ENCODE peak calls at places on chromosomes 5 and 9, in seven cellular contexts. One of them, this sample, is unnamed.

GRCh38 chr5:107868994-107869393 is 198.3 kb upstream of the EFNA5 start:
- DNase-seq in K562: no peak
- DNase-seq in SK-N-SH: no peak
- DNase-seq in HepG2: no peak
- DNase-seq in GM12892: no peak
- DNase-seq in GM12878: no peak
- DNase-seq in H1: no peak
- DNase-seq in this sample: no peak

GRCh38 chr9:114958021-114958846 is 27.8 kb upstream of the TNFSF8 start:
- DNase-seq in GM12892: no peak
- DNase-seq in SK-N-SH: no peak
- DNase-seq in GM12878: no peak
- DNase-seq in H1: no peak
- DNase-seq in HepG2: no peak
- DNase-seq in K562: no peak
- DNase-seq in this sample: no peak

GRCh38 chr9:71233646-71234045 is 112.2 kb upstream of the TRPM3 start:
- DNase-seq in GM12892: no peak
- DNase-seq in GM12878: no peak
- DNase-seq in H1: no peak
- DNase-seq in K562: no peak
- DNase-seq in HepG2: no peak
- DNase-seq in SK-N-SH: no peak
- DNase-seq in this sample: no peak

GRCh38 chr5:39502704-39503103 is 77.9 kb upstream of the DAB2 start:
- DNase-seq in H1: no peak
- DNase-seq in HepG2: no peak
- DNase-seq in GM12878: no peak
- DNase-seq in K562: no peak
- DNase-seq in SK-N-SH: no peak
- DNase-seq in GM12892: no peak
- DNase-seq in this sample: no peak

GRCh38 chr9:117002686-117003085 is 315.6 kb downstream of the TRIM32 start:
- DNase-seq in HepG2: no peak
- DNase-seq in H1: no peak
- DNase-seq in GM12878: no peak
- DNase-seq in GM12892: no peak
- DNase-seq in K562: no peak
- DNase-seq in SK-N-SH: no peak
- DNase-seq in this sample: no peak

GRCh38 chr5:170896779-170897178 is 35.0 kb downstream of the RANBP17 start:
- DNase-seq in GM12878: no peak
- DNase-seq in GM12892: no peak
- DNase-seq in HepG2: no peak
- DNase-seq in K562: no peak
- DNase-seq in H1: peak; percentile 88
- DNase-seq in SK-N-SH: peak; percentile 5
- DNase-seq in this sample: no peak

GRCh38 chr5:159448-160172 is 31.7 kb upstream of the LRRC14B start:
- DNase-seq in HepG2: no peak
- DNase-seq in GM12892: no peak
- DNase-seq in K562: no peak
- DNase-seq in H1: no peak
- DNase-seq in SK-N-SH: no peak
- DNase-seq in GM12878: no peak
- DNase-seq in this sample: no peak

GRCh38 chr9:125506045-125506444 is 201.0 kb downstream of the MAPKAP1 start:
- DNase-seq in H1: no peak
- DNase-seq in GM12878: no peak
- DNase-seq in HepG2: no peak
- DNase-seq in SK-N-SH: no peak
- DNase-seq in GM12892: no peak
- DNase-seq in K562: no peak
- DNase-seq in this sample: no peak

GRCh38 chr9:92245005-92245797 is 48.3 kb downstream of the IARS1 start:
- DNase-seq in GM12878: no peak
- DNase-seq in K562: no peak
- DNase-seq in SK-N-SH: no peak
- DNase-seq in HepG2: no peak
- DNase-seq in GM12892: no peak
- DNase-seq in H1: no peak
- DNase-seq in this sample: no peak

GRCh38 chr5:168579987-168580508 is 880 bp upstream of the PANK3 start:
- DNase-seq in GM12892: no peak
- DNase-seq in HepG2: no peak
- DNase-seq in SK-N-SH: no peak
- DNase-seq in GM12878: no peak
- DNase-seq in K562: no peak
- DNase-seq in H1: no peak
- DNase-seq in this sample: no peak

GRCh38 chr9:97324954-97325353 is 17.5 kb downstream of the CCDC180 start:
- DNase-seq in H1: no peak
- DNase-seq in GM12878: no peak
- DNase-seq in SK-N-SH: no peak
- DNase-seq in K562: no peak
- DNase-seq in HepG2: no peak
- DNase-seq in GM12892: no peak
- DNase-seq in this sample: no peak

GRCh38 chr9:96020300-96020821 is 144.9 kb downstream of the ERCC6L2 start:
- DNase-seq in K562: no peak
- DNase-seq in GM12892: no peak
- DNase-seq in HepG2: no peak
- DNase-seq in H1: peak; percentile 54
- DNase-seq in GM12878: no peak
- DNase-seq in SK-N-SH: no peak
- DNase-seq in this sample: no peak

GRCh38 chr5:78405820-78406750 is 45.7 kb downstream of the SCAMP1 start:
- DNase-seq in GM12878: peak; percentile 19
- DNase-seq in SK-N-SH: no peak
- DNase-seq in K562: no peak
- DNase-seq in GM12892: no peak
- DNase-seq in HepG2: no peak
- DNase-seq in H1: no peak
- DNase-seq in this sample: no peak

GRCh38 chr9:117957267-117957666 is 253.1 kb downstream of the TLR4 start:
- DNase-seq in HepG2: no peak
- DNase-seq in GM12878: no peak
- DNase-seq in K562: no peak
- DNase-seq in GM12892: no peak
- DNase-seq in H1: no peak
- DNase-seq in SK-N-SH: no peak
- DNase-seq in this sample: no peak

GRCh38 chr9:16521868-16522381 is 348.5 kb downstream of the BNC2 start:
- DNase-seq in GM12878: no peak
- DNase-seq in K562: no peak
- DNase-seq in HepG2: no peak
- DNase-seq in SK-N-SH: peak; percentile 19
- DNase-seq in GM12892: no peak
- DNase-seq in H1: no peak
- DNase-seq in this sample: no peak

GRCh38 chr5:119174578-119175163 is 103.8 kb downstream of the DMXL1 start:
- DNase-seq in H1: no peak
- DNase-seq in K562: no peak
- DNase-seq in SK-N-SH: no peak
- DNase-seq in GM12892: no peak
- DNase-seq in GM12878: no peak
- DNase-seq in HepG2: no peak
- DNase-seq in this sample: no peak

GRCh38 chr5:119178435-119178834 is 107.5 kb downstream of the DMXL1 start:
- DNase-seq in K562: no peak
- DNase-seq in GM12892: no peak
- DNase-seq in H1: no peak
- DNase-seq in HepG2: no peak
- DNase-seq in SK-N-SH: no peak
- DNase-seq in GM12878: no peak
- DNase-seq in this sample: no peak

GRCh38 chr5:119177226-119177625 is 106.3 kb downstream of the DMXL1 start:
- DNase-seq in SK-N-SH: no peak
- DNase-seq in HepG2: no peak
- DNase-seq in GM12892: no peak
- DNase-seq in K562: no peak
- DNase-seq in H1: no peak
- DNase-seq in GM12878: no peak
- DNase-seq in this sample: no peak

GRCh38 chr5:119176785-119177184 is 105.9 kb downstream of the DMXL1 start:
- DNase-seq in K562: no peak
- DNase-seq in HepG2: no peak
- DNase-seq in GM12878: no peak
- DNase-seq in GM12892: no peak
- DNase-seq in H1: no peak
- DNase-seq in SK-N-SH: no peak
- DNase-seq in this sample: no peak

GRCh38 chr5:119179857-119180641 is 109.2 kb downstream of the DMXL1 start:
- DNase-seq in HepG2: no peak
- DNase-seq in GM12878: no peak
- DNase-seq in K562: peak; percentile 29
- DNase-seq in SK-N-SH: no peak
- DNase-seq in GM12892: no peak
- DNase-seq in H1: no peak
- DNase-seq in this sample: no peak
- TF ChIP-seq POLR2AphosphoS5 in HepG2: no peak
- TF ChIP-seq POLR2AphosphoS5 in GM12878: no peak
- TF ChIP-seq POLR2AphosphoS5 in K562: no peak
- TF ChIP-seq POLR2AphosphoS5 in SK-N-SH: no peak
- TF ChIP-seq POLR2AphosphoS5 in GM12892: no peak
- TF ChIP-seq POLR2AphosphoS5 in H1: no peak
- TF ChIP-seq POLR2AphosphoS5 in this sample: no peak

DNA sequence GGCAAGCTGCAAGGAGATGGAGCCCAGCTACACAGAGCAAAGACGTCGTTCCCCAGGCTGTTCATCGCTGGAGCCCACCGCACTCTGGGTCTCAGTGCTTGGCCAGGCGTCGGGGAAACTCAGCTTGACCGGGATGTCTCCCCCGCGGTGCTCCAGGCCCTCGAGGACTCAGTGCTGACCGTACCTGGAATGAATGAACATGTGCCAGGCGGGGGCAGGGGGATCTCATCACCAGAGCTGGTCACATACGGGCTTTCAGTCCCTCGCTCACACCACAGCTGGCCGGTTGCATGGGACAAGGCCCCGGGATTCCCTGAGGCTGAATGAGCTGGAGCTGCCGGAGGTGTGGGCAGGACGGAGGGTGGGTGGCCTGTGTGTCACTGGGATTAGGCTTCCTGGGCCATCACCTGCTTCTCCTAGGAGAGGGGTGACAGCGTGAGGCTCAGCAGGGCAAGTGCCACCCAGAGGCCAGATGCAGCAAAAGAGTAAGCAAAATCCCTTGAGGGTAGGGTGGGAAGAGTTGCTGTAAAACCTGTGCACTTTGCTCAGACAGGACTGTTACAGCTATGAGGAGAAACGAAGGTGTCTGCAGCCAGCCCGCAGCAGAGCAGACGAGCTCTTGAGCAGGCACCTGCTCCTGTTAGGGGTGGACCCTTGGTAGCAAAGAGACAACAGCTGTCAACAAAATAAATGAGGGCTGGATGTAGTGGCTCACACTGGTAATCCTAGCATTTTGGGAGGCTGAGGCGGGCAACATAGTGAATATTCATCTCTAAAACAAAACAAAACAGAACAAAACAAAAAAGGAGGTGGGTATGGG is 70.7 kb upstream of the RAPGEF1 start:
- DNase-seq in H1: no peak
- DNase-seq in GM12878: no peak
- DNase-seq in K562: no peak
- DNase-seq in HepG2: no peak
- DNase-seq in SK-N-SH: no peak
- DNase-seq in GM12892: no peak
- DNase-seq in this sample: no peak
- TF ChIP-seq TAF1 in H1: no peak
- TF ChIP-seq TAF1 in GM12878: no peak
- TF ChIP-seq TAF1 in K562: no peak
- TF ChIP-seq TAF1 in HepG2: no peak
- TF ChIP-seq TAF1 in SK-N-SH: no peak
- TF ChIP-seq TAF1 in GM12892: no peak
- TF ChIP-seq TAF1 in this sample: no peak

GRCh38 chr9:120382453-120382852 is 197.5 kb downstream of the CDK5RAP2 start:
- DNase-seq in HepG2: no peak
- DNase-seq in GM12878: no peak
- DNase-seq in K562: no peak
- DNase-seq in GM12892: no peak
- DNase-seq in SK-N-SH: no peak
- DNase-seq in H1: no peak
- DNase-seq in this sample: no peak

GRCh38 chr9:120381839-120382238 is 198.1 kb downstream of the CDK5RAP2 start:
- DNase-seq in HepG2: no peak
- DNase-seq in H1: no peak
- DNase-seq in GM12878: no peak
- DNase-seq in GM12892: no peak
- DNase-seq in SK-N-SH: no peak
- DNase-seq in K562: no peak
- DNase-seq in this sample: no peak

GRCh38 chr9:120384925-120385272 is 195.1 kb downstream of the CDK5RAP2 start:
- DNase-seq in SK-N-SH: no peak
- DNase-seq in GM12878: no peak
- DNase-seq in K562: no peak
- DNase-seq in GM12892: no peak
- DNase-seq in HepG2: no peak
- DNase-seq in H1: no peak
- DNase-seq in this sample: no peak

GRCh38 chr9:120383999-120384924 is 195.7 kb downstream of the CDK5RAP2 start:
- DNase-seq in GM12892: no peak
- DNase-seq in K562: no peak
- DNase-seq in HepG2: peak; percentile 93
- DNase-seq in H1: no peak
- DNase-seq in GM12878: no peak
- DNase-seq in SK-N-SH: peak; percentile 41
- DNase-seq in this sample: no peak

DNA sequence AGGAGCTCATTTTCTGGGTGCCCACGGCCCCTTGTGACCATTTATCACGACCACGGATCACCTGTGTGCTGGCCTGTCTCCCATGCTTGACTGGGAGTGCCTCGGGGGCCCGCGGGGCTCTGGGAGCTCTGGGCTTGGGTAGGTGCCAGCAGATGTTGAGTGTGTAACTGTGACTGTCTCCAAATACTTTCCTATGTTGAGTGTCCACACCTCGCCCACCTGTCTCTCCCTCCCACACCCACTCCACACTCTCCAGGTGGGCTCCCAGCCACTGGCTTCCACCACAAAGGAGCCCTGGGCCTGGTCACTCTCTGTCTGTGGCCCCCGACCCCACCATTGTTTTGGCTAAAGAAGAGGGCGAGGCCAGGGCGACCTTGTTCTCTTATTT is 196.4 kb downstream of the CDK5RAP2 start:
- DNase-seq in K562: no peak
- DNase-seq in SK-N-SH: peak; percentile 41
- DNase-seq in GM12892: no peak
- DNase-seq in H1: no peak
- DNase-seq in HepG2: no peak
- DNase-seq in GM12878: no peak
- DNase-seq in this sample: no peak
- TF ChIP-seq POLR2AphosphoS5 in K562: no peak
- TF ChIP-seq POLR2AphosphoS5 in SK-N-SH: no peak
- TF ChIP-seq POLR2AphosphoS5 in GM12892: no peak
- TF ChIP-seq POLR2AphosphoS5 in H1: no peak
- TF ChIP-seq POLR2AphosphoS5 in HepG2: no peak
- TF ChIP-seq POLR2AphosphoS5 in GM12878: no peak
- TF ChIP-seq POLR2AphosphoS5 in this sample: no peak

DNA sequence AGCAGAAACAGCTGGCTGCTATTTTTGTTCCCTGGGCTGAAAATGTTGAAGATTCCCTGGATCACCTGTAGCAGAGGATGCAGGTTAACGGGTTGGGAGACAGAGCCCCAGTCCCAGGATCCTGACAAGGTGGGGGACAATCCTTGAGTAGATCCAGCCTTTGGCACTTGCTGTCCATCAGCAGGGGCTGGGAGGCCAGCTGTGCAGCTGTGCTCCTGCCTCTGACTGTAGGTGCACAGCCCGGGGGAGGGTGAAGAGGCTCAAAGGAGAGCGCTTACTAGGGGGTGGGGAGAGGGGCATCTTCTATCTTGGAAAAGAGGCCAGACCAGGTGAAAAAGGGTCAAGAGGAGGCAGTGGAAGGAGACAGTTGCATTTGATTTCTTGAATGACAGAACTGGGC is 3.5 kb upstream of the DDX41 start:
- DNase-seq in GM12878: no peak
- DNase-seq in HepG2: no peak
- DNase-seq in SK-N-SH: no peak
- DNase-seq in GM12892: no peak
- DNase-seq in K562: no peak
- DNase-seq in H1: no peak
- DNase-seq in this sample: no peak
- TF ChIP-seq TAF1 in GM12878: no peak
- TF ChIP-seq TAF1 in HepG2: no peak
- TF ChIP-seq TAF1 in SK-N-SH: no peak
- TF ChIP-seq TAF1 in GM12892: no peak
- TF ChIP-seq TAF1 in K562: no peak
- TF ChIP-seq TAF1 in H1: no peak
- TF ChIP-seq TAF1 in this sample: no peak

This sample was measured in GM12891.